ENCODE peak calls at places on chromosomes 3 and 15, in six cellular contexts. P, L, H, S, J and N are unnamed samples.

GRCh38 chr15:89395461-89395875 is 60.8 kb upstream of the POLG start:
- DNase-seq in P (no peak), L (no peak), H (no peak), S (no peak), J (no peak), N (no peak)

GRCh38 chr3:113552851-113553250 is 20.5 kb downstream of the SIDT1 start:
- DNase-seq in P (peak; percentile 44), L (no peak), H (no peak), S (no peak), J (no peak), N (peak; percentile 27)

GRCh38 chr3:156674911-156675743 is 737 bp downstream of the TIPARP start:
- DNase-seq in P (peak; percentile 70), L (peak; percentile 77), H (peak; percentile 60), S (peak; percentile 82), J (peak; percentile 65), N (peak; percentile 39)

GRCh38 chr3:50479523-50479922 is 23.9 kb downstream of the CACNA2D2 start:
- DNase-seq in P (no peak), L (no peak), H (no peak), S (no peak), J (no peak), N (no peak)

GRCh38 chr3:4814904-4815574 is 164.2 kb upstream of the BHLHE40 start:
- DNase-seq in P (no peak), L (no peak), H (no peak), S (no peak), J (no peak), N (no peak)

GRCh38 chr3:102348904-102349303 is 85.9 kb upstream of the ZPLD1 start:
- DNase-seq in P (peak; percentile 37), L (no peak), H (no peak), S (no peak), J (no peak), N (no peak)

GRCh38 chr3:44555753-44556152 is 760 bp downstream of the ZKSCAN7 start:
- DNase-seq in P (peak; percentile 9), L (no peak), H (peak; percentile 35), S (no peak), J (no peak), N (no peak)

GRCh38 chr15:78047631-78048409 is 29.7 kb downstream of the TBC1D2B start:
- DNase-seq in P (no peak), L (no peak), H (peak; percentile 66), S (no peak), J (peak; percentile 28), N (peak; percentile 56)

GRCh38 chr15:48939686-48940085 is 24.0 kb downstream of the SHC4 start:
- DNase-seq in P (no peak), L (no peak), H (no peak), S (no peak), J (no peak), N (no peak)

GRCh38 chr3:194139085-194139976 is 3.4 kb downstream of the HES1 start:
- DNase-seq in P (no peak), L (no peak), H (peak; percentile 58), S (peak; percentile 54), J (peak; percentile 27), N (no peak)

GRCh38 chr3:158105710-158106438 is at the start of gene SHOX2:
- DNase-seq in P (no peak), L (no peak), H (no peak), S (peak; percentile 69), J (peak; percentile 28), N (peak; percentile 12)

GRCh38 chr15:81183403-81183760 is 13.3 kb upstream of the IL16 start:
- DNase-seq in P (no peak), L (no peak), H (no peak), S (no peak), J (no peak), N (no peak)

GRCh38 chr15:41971893-41972340 is 440 bp downstream of the EHD4 start:
- DNase-seq in P (no peak), L (no peak), H (no peak), S (no peak), J (peak; percentile 60), N (no peak)

GRCh38 chr3:6110451-6110850 is 750.5 kb upstream of the GRM7 start:
- DNase-seq in P (peak; percentile 42), L (no peak), H (no peak), S (no peak), J (no peak), N (no peak)

GRCh38 chr3:16533928-16534913 is 20.7 kb upstream of the RFTN1 start:
- DNase-seq in P (no peak), L (no peak), H (no peak), S (no peak), J (no peak), N (no peak)

DNA sequence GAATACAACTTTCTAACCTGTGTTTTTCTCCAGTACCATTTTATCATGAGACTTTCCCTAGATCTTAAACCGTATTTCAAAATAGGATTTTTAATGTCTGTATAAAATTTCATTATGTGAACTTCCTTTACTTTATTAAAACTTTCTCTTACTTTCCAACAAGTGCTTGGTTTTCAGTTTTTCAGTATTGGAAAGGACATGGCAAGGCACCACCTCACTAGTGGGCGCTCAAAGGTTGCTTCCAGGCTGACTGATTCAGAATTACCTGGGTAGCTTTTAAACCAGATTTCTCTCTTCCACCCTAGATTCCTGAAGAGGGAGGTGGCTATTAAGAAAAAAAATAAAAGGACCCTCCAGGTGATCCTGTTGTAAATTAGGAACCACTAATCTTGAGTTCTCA is 236.6 kb downstream of the SOX2 start:
- DNase-seq in P (no peak), L (no peak), H (no peak), S (no peak), J (no peak), N (no peak)
- TF ChIP-seq CTCF in P (no peak), L (no peak), H (no peak), S (no peak), J (no peak), N (no peak)

GRCh38 chr15:74958320-74958907 is 1.8 kb upstream of the RPP25 start:
- DNase-seq in P (no peak), L (no peak), H (no peak), S (peak; percentile 69), J (peak; percentile 86), N (peak; percentile 28)
- TF ChIP-seq CTCF in P (no peak), L (peak; percentile 52), H (no peak), S (peak; percentile 11), J (no peak), N (no peak)

GRCh38 chr3:125605771-125606170 is 10.5 kb upstream of the OSBPL11 start:
- DNase-seq in P (no peak), L (no peak), H (no peak), S (no peak), J (no peak), N (no peak)

GRCh38 chr3:125608419-125608818 is 13.1 kb upstream of the OSBPL11 start:
- DNase-seq in P (peak; percentile 27), L (no peak), H (no peak), S (no peak), J (no peak), N (no peak)

GRCh38 chr3:125606291-125606690 is 11.0 kb upstream of the OSBPL11 start:
- DNase-seq in P (no peak), L (no peak), H (no peak), S (no peak), J (no peak), N (no peak)

DNA sequence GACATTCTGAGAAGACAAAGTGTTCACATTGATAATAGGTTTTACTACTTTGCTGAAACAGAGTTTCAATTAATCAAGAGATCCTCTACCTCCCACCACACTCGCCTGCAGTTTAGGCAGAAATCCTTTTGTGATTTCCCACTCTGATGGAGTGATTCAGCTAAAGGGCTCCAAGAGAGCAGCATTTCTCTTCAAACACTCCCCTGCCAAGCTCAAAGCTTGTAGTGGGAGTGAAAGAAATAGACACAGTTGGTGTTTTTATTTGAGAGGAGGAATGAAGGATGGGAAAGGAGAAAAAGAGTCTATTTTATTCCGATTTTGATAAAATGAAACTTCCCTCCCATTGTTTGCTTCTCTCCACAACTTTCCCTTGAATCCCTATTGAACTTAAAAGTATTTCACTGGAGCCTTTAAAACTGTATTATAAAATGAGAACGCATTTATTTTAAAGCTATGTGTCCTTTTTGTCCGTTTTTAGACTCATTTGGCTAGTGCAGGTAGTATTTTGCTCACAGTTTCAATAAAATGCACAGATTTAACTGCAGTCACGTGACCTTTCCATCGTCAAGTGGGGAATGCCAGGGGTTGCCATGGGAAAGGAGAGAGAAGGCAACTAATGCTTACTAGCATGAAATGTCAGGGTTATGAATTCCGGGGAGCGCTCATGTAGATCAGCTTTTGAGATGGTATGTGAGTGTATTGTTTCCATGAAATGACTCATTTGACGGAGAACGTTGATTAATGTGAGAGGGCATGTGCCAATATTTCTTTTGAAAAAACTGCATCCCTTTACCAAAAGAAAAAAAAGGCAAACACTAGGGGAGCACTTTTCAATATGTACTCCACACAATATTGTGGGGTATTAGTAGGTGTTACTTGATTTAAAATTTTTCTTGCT is 7.7 kb upstream of the OSBPL11 start:
- DNase-seq in P (no peak), L (no peak), H (no peak), S (no peak), J (peak; percentile 14), N (no peak)
- TF ChIP-seq CTCF in P (no peak), L (peak; percentile 73), H (no peak), S (no peak), J (no peak), N (no peak)

GRCh38 chr3:41417574-41417973 is 218.3 kb downstream of the CTNNB1 start:
- DNase-seq in P (no peak), L (no peak), H (no peak), S (no peak), J (no peak), N (no peak)
- TF ChIP-seq CTCF in P (no peak), L (no peak), H (no peak), S (no peak), J (no peak), N (no peak)

GRCh38 chr15:101019351-101019750 is 100.2 kb downstream of the LRRK1 start:
- DNase-seq in P (no peak), L (peak; percentile 53), H (no peak), S (no peak), J (no peak), N (no peak)

GRCh38 chr15:101014921-101015841 is 96.0 kb downstream of the LRRK1 start:
- DNase-seq in P (peak; percentile 70), L (peak; percentile 80), H (peak; percentile 71), S (peak; percentile 82), J (peak; percentile 74), N (peak; percentile 79)

GRCh38 chr15:101016581-101016980 is 97.4 kb downstream of the LRRK1 start:
- DNase-seq in P (no peak), L (no peak), H (no peak), S (no peak), J (no peak), N (no peak)

GRCh38 chr15:101017935-101018849 is 99.0 kb downstream of the LRRK1 start:
- DNase-seq in P (no peak), L (peak; percentile 49), H (no peak), S (no peak), J (no peak), N (no peak)

GRCh38 chr15:101017041-101017754 is 98.0 kb downstream of the LRRK1 start:
- DNase-seq in P (no peak), L (peak; percentile 58), H (no peak), S (no peak), J (no peak), N (peak; percentile 12)
- TF ChIP-seq CTCF in P (no peak), L (peak; percentile 53), H (peak; percentile 43), S (no peak), J (no peak), N (peak; percentile 20)

GRCh38 chr15:95826831-95827230 is 503.7 kb upstream of the NR2F2 start:
- DNase-seq in P (peak; percentile 44), L (no peak), H (no peak), S (no peak), J (no peak), N (no peak)
- TF ChIP-seq CTCF in P (peak; percentile 37), L (peak; percentile 48), H (peak; percentile 47), S (no peak), J (no peak), N (no peak)